ENCODE peak calls at places on chromosomes 13 and 19, in five cellular contexts. H is GM12878; C is SK-N-SH treated with all-trans-retinoic acid at 6 μM for 48 hours; S is thoracic aorta; U is natural killer cell treated with Interleukin-12 subunit alpha and Interleukin-12 subunit beta and Interleukin-15 and Interleukin-18, amount 100 ng/mL, for 72 hours. V is an unnamed sample.

GRCh38 chr19:8343483-8343844 is 402 bp upstream of the KANK3 start:
- ATAC-seq in H (no peak), S (no peak), C (no peak), U (no peak), V (no peak)

GRCh38 chr19:18320865-18321728 is 1.8 kb downstream of the LSM4 start:
- ATAC-seq in C (no peak), S (no peak), U (no peak), H (no peak), V (no peak)

GRCh38 chr19:27733551-27734266 is 1479.2 kb downstream of the UQCRFS1 start:
- ATAC-seq in S (no peak), C (no peak), H (no peak), U (no peak), V (no peak)

GRCh38 chr19:3518231-3518630 is 12.1 kb downstream of the FZR1 start:
- ATAC-seq in S (no peak), C (no peak), U (no peak), H (no peak), V (no peak)

GRCh38 chr19:18304194-18304495 is 18.7 kb downstream of the LSM4 start:
- ATAC-seq in C (peak), H (peak), S (no peak), U (no peak), V (no peak)

GRCh38 chr19:21084343-21084742 is 2.3 kb downstream of the ZNF714 start:
- ATAC-seq in U (no peak), H (peak), C (no peak), S (no peak), V (no peak)

GRCh38 chr19:33293255-33294057 is 8.9 kb downstream of the CEBPA start:
- ATAC-seq in H (no peak), U (peak), S (peak), C (peak), V (no peak)

GRCh38 chr19:52296400-52296772 is 583 bp upstream of the ZNF480 start:
- ATAC-seq in C (peak), H (peak), U (no peak), S (peak), V (no peak)

GRCh38 chr19:55553217-55554182 is 8.2 kb upstream of the SBK3 start:
- ATAC-seq in U (no peak), C (no peak), H (no peak), S (no peak), V (no peak)

GRCh38 chr13:25692156-25692555 is 320.4 kb downstream of the ATP8A2 start:
- ATAC-seq in S (no peak), U (no peak), C (no peak), H (no peak), V (no peak)

GRCh38 chr13:108786578-108787100 is 157.2 kb downstream of the MYO16 start:
- ATAC-seq in C (no peak), S (no peak), U (no peak), H (no peak), V (no peak)

GRCh38 chr13:44321961-44322360 is 51.7 kb upstream of the SERP2 start:
- ATAC-seq in C (no peak), U (no peak), S (no peak), H (no peak), V (no peak)

GRCh38 chr19:12802267-12803106 is 618 bp downstream of the THSD8 start:
- ATAC-seq in U (no peak), C (peak), H (no peak), S (no peak), V (no peak)

GRCh38 chr19:16301999-16302694 is 22.5 kb upstream of the KLF2 start:
- ATAC-seq in U (peak), H (peak), C (peak), S (no peak), V (peak)